ENCODE peak calls at places on chromosomes 13 and 19, in six cellular contexts. T is M059J; V is H9; H is BJ; F is KBM-7; G is CD8-positive, alpha-beta memory T cell. B is an unnamed sample.

GRCh38 chr19:53647792-53648191 is 16.0 kb downstream of the DPRX start:
- DNase-seq in F (no peak), G (no peak), H (no peak), T (no peak), V (no peak), B (no peak)

GRCh38 chr13:23701646-23702045 is 131.4 kb downstream of the TNFRSF19 start:
- DNase-seq in H (no peak), G (no peak), V (no peak), F (no peak), T (peak; percentile 41), B (peak; percentile 97)

GRCh38 chr19:29610213-29610573 is 4.1 kb downstream of the POP4 start:
- DNase-seq in G (no peak), H (no peak), T (no peak), V (no peak), F (no peak), B (no peak)

GRCh38 chr19:42352216-42352892 is 26.9 kb downstream of the MEGF8 start:
- DNase-seq in V (no peak), H (no peak), F (no peak), T (peak; percentile 72), G (no peak), B (no peak)

GRCh38 chr13:65940720-65941119 is 1289.4 kb downstream of the PCDH9 start:
- DNase-seq in V (no peak), H (no peak), T (no peak), G (no peak), F (no peak), B (no peak)

GRCh38 chr19:18469245-18470107 is 31.5 kb upstream of the ISYNA1 start:
- DNase-seq in G (peak; percentile 48), V (peak; percentile 85), T (peak; percentile 31), H (no peak), F (peak; percentile 78), B (no peak)

GRCh38 chr19:32824906-32825608 is 44.5 kb downstream of the SLC7A9 start:
- DNase-seq in F (no peak), T (no peak), G (no peak), V (no peak), H (no peak), B (no peak)

GRCh38 chr19:19171821-19172532 is 1.9 kb upstream of the MEF2B start:
- DNase-seq in H (no peak), G (no peak), F (no peak), T (no peak), V (no peak), B (no peak)

GRCh38 chr13:30049692-30050091 is 199.3 kb upstream of the UBL3 start:
- DNase-seq in V (no peak), T (peak; percentile 74), G (no peak), F (no peak), H (no peak), B (no peak)

GRCh38 chr19:35224681-35225604 is 3.6 kb downstream of the FAM187B start:
- DNase-seq in H (no peak), T (no peak), G (no peak), F (no peak), V (peak; percentile 80), B (no peak)

GRCh38 chr13:27979765-27980279 is 8.7 kb downstream of the URAD start:
- DNase-seq in T (no peak), F (no peak), V (no peak), H (no peak), G (no peak), B (no peak)

GRCh38 chr19:19459707-19460251 is 54.3 kb downstream of the GATAD2A start:
- DNase-seq in V (no peak), G (peak; percentile 72), H (peak; percentile 38), T (peak; percentile 74), F (peak; percentile 72), B (peak; percentile 25)

GRCh38 chr19:40264314-40265054 is 20.7 kb downstream of the AKT2 start:
- DNase-seq in T (no peak), V (no peak), F (no peak), H (no peak), G (no peak), B (no peak)

GRCh38 chr19:50722248-50723013 is 733 bp upstream of the CLEC11A start:
- DNase-seq in V (no peak), F (no peak), H (no peak), T (no peak), G (no peak), B (no peak)

GRCh38 chr19:8209111-8209964 is at the start of gene CERS4:
- DNase-seq in V (peak; percentile 96), H (no peak), T (no peak), F (peak; percentile 51), G (peak; percentile 84), B (no peak)